ENCODE peak calls at places on chromosomes 12 and 14, in four cellular contexts. Z is BJ; T is WERI-Rb-1; E is CD4-positive, alpha-beta T cell. Q is an unnamed sample.

GRCh38 chr12:2011641-2012607 is 7.7 kb upstream of the DCP1B start:
- DNase-seq in Z (no peak), E (no peak), T (no peak), Q (no peak)

GRCh38 chr12:92133795-92134637 is 11.6 kb downstream of the BTG1 start:
- DNase-seq in E (no peak), T (no peak), Z (no peak), Q (no peak)

GRCh38 chr14:29832042-29832441 is 95.6 kb downstream of the PRKD1 start:
- DNase-seq in E (no peak), T (no peak), Z (no peak), Q (no peak)

GRCh38 chr12:1272132-1272531 is 281.1 kb downstream of the ERC1 start:
- DNase-seq in Z (no peak), T (no peak), E (no peak), Q (no peak)

GRCh38 chr14:60233891-60234290 is 15.1 kb upstream of the PPM1A start:
- DNase-seq in E (no peak), Z (no peak), T (no peak), Q (no peak)

GRCh38 chr14:77544571-77544970 is 46.0 kb upstream of the ISM2 start:
- DNase-seq in Z (no peak), T (peak; percentile 47), E (no peak), Q (no peak)

GRCh38 chr12:95607642-95608041 is 56.4 kb upstream of the USP44 start:
- DNase-seq in E (no peak), T (no peak), Z (no peak), Q (no peak)

GRCh38 chr12:79194595-79194994 is 330.0 kb downstream of the SYT1 start:
- DNase-seq in Z (no peak), T (no peak), E (no peak), Q (no peak)

GRCh38 chr14:61549425-61549824 is 145.9 kb upstream of the HIF1A start:
- DNase-seq in T (no peak), Z (no peak), E (no peak), Q (no peak)

GRCh38 chr14:77032854-77033621 is 4.5 kb upstream of the IRF2BPL start:
- DNase-seq in Z (peak; percentile 93), E (peak; percentile 74), T (peak; percentile 95), Q (peak; percentile 86)

GRCh38 chr14:23568021-23568599 is 519 bp upstream of the AP1G2 start:
- DNase-seq in T (peak; percentile 40), Z (no peak), E (no peak), Q (no peak)

GRCh38 chr14:103706551-103707328 is 8.5 kb downstream of the XRCC3 start:
- DNase-seq in Z (no peak), E (no peak), T (no peak), Q (no peak)

GRCh38 chr12:125089083-125089482 is 23.8 kb downstream of the AACS start:
- DNase-seq in E (no peak), T (no peak), Z (no peak), Q (no peak)
- TF ChIP-seq CTCF in E (no peak), T (peak; percentile 54), Z (no peak), Q (no peak)

GRCh38 chr12:106722854-106723253 is 51.6 kb upstream of the RIC8B start:
- DNase-seq in Z (no peak), T (no peak), E (no peak), Q (no peak)
- TF ChIP-seq CTCF in Z (no peak), T (peak; percentile 28), E (no peak), Q (peak; percentile 57)

GRCh38 chr12:34186492-34186891 is 164.2 kb downstream of the ALG10 start:
- DNase-seq in T (no peak), Z (no peak), E (no peak), Q (no peak)
- TF ChIP-seq CTCF in T (no peak), Z (no peak), E (no peak), Q (no peak)

GRCh38 chr12:111692575-111693210 is 6.8 kb downstream of the ACAD10 start:
- DNase-seq in E (no peak), T (peak; percentile 13), Z (no peak), Q (no peak)
- TF ChIP-seq CTCF in E (no peak), T (peak; percentile 44), Z (peak; percentile 28), Q (no peak)

GRCh38 chr12:103114296-103115055 is 157.0 kb downstream of the ASCL1 start:
- DNase-seq in T (no peak), E (no peak), Z (no peak), Q (no peak)
- TF ChIP-seq CTCF in T (no peak), E (no peak), Z (no peak), Q (no peak)

DNA sequence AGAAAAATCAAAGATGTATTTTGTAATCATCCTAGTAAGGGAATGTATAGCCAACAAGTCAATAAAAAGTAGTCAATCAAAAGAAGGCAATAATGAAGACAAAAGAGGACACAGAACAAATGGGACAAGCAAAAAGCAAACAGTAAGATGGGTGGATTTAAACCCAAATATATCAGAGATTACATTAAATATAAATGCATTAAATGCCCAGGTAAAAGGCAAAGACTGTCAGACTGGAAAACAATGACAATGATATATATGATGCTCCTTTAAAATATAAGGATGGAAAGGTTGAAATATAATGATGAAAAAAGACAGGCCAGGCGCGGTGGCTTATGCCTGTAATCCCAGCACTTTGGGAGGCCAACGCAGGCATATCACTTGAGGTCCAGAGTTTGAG is 35.7 kb downstream of the NEMF start:
- DNase-seq in E (no peak), Z (no peak), T (no peak), Q (no peak)
- TF ChIP-seq CTCF in E (no peak), Z (no peak), T (no peak), Q (no peak)

GRCh38 chr14:99215277-99215676 is 56.7 kb downstream of the BCL11B start:
- DNase-seq in T (no peak), Z (peak; percentile 38), E (no peak), Q (no peak)

GRCh38 chr14:99213603-99214002 is 58.4 kb downstream of the BCL11B start:
- DNase-seq in E (no peak), Z (no peak), T (no peak), Q (no peak)

GRCh38 chr14:99213101-99213500 is 58.9 kb downstream of the BCL11B start:
- DNase-seq in T (no peak), E (peak; percentile 35), Z (no peak), Q (no peak)

GRCh38 chr14:99216191-99216590 is 55.8 kb downstream of the BCL11B start:
- DNase-seq in T (no peak), Z (no peak), E (no peak), Q (no peak)

GRCh38 chr14:99214701-99215100 is 57.3 kb downstream of the BCL11B start:
- DNase-seq in E (no peak), Z (no peak), T (no peak), Q (no peak)
- TF ChIP-seq CTCF in E (no peak), Z (no peak), T (no peak), Q (no peak)

GRCh38 chr12:3365416-3366385 is 125.3 kb upstream of the PRMT8 start:
- DNase-seq in Z (no peak), E (no peak), T (peak; percentile 57), Q (no peak)
- TF ChIP-seq CTCF in Z (no peak), E (no peak), T (no peak), Q (no peak)